ENCODE peak calls at places on chromosomes 2 and 18, in seven cellular contexts. G, R, Y, P, L, E and K are unnamed samples.

GRCh38 chr2:122815120-122815519 is 1059.7 kb downstream of the TSN start:
- DNase-seq in R (no peak), L (no peak), E (no peak), G (no peak), Y (no peak), P (no peak), K (no peak)

GRCh38 chr2:201151127-201152074 is 31.5 kb upstream of the CASP10 start:
- DNase-seq in G (peak; percentile 93), P (no peak), L (no peak), R (peak; percentile 83), Y (peak; percentile 92), E (no peak), K (no peak)

GRCh38 chr2:158580760-158581159 is 124.0 kb downstream of the PKP4 start:
- DNase-seq in L (no peak), E (peak; percentile 6), Y (no peak), R (no peak), G (no peak), P (no peak), K (no peak)

GRCh38 chr2:160747771-160748170 is 254.2 kb upstream of the RBMS1 start:
- DNase-seq in L (no peak), G (peak; percentile 62), E (no peak), P (no peak), Y (peak; percentile 90), R (peak; percentile 87), K (no peak)

GRCh38 chr2:8407332-8407731 is 274.5 kb upstream of the ID2 start:
- DNase-seq in E (no peak), P (no peak), R (no peak), Y (no peak), L (no peak), G (no peak), K (no peak)

GRCh38 chr2:3642521-3643215 is 15.3 kb upstream of the ALLC start:
- DNase-seq in P (no peak), L (no peak), E (no peak), R (no peak), Y (no peak), G (no peak), K (no peak)

GRCh38 chr18:6885992-6886823 is 156.7 kb downstream of the ARHGAP28 start:
- DNase-seq in G (peak; percentile 59), P (peak; percentile 83), E (peak; percentile 65), Y (peak; percentile 72), R (peak; percentile 83), L (peak; percentile 41), K (peak; percentile 67)

GRCh38 chr2:179790235-179790895 is 71.0 kb downstream of the ZNF385B start:
- DNase-seq in P (no peak), L (no peak), Y (no peak), E (no peak), G (no peak), R (peak; percentile 36), K (no peak)

GRCh38 chr18:71304856-71305255 is 1016.0 kb downstream of the SOCS6 start:
- DNase-seq in P (peak; percentile 14), L (no peak), G (no peak), Y (no peak), R (no peak), E (no peak), K (no peak)

GRCh38 chr2:62270728-62271127 is 74.8 kb downstream of the B3GNT2 start:
- DNase-seq in P (no peak), L (no peak), R (no peak), E (peak; percentile 49), Y (no peak), G (peak; percentile 11), K (no peak)

GRCh38 chr2:179272406-179273192 is 8.0 kb upstream of the SESTD1 start:
- DNase-seq in R (peak; percentile 65), P (peak; percentile 11), Y (peak; percentile 84), G (peak; percentile 73), E (no peak), L (no peak), K (no peak)

DNA sequence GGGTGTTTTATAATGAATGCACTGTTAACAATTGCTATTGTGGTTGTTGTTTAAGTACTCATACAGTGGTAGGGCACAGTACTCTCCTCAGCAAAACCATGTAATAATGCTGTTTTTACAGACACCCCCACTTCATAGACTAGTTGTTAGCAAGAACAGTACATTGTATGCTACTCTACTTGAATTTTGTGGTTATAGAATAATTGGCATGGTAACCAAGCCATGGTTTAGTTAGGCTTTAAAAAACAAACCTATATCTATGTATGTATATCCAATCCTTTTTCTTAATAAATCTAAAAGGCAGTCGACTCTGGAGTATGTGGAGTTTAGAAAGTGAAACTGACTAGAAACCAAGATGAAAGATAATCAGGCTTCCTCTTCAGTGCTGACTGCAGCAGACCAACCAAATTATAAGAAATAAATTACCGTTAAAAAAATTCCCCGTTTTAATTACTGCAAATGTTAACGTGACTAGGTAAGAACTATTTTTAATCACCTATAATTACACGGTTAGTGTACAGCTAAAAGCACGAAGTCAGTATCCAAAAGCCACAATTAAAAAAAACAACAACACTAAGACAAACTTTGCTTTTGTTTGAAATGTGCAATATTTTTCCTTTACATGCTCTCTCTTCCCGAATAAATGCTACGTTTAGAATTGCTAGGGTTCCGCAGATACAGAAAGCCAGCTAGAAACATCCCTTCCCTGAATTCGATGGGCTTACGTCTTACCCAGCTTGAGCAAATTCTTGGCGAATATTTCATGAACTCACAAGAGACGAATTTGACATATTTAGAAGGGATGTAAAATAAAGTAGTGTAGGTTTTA is 113.3 kb upstream of the SERTAD2 start:
- DNase-seq in L (peak; percentile 51), Y (peak; percentile 75), G (peak; percentile 53), P (peak; percentile 18), R (peak; percentile 13), E (peak; percentile 23), K (no peak)
- H3K4me2 ChIP-seq in L (peak overlapping the region; percentile 89), Y (peak overlapping the region; percentile 93), G (peak overlapping the region; percentile 98), P (peak overlapping the region; percentile 87), R (peak overlapping the region; percentile 67), E (peak overlapping the region; percentile 85), K (peak overlapping the region; percentile 71)

GRCh38 chr2:28643324-28643723 is 108.3 kb upstream of the PPP1CB start:
- DNase-seq in L (no peak), P (no peak), Y (no peak), R (peak; percentile 96), E (no peak), G (no peak), K (no peak)
- H3K4me2 ChIP-seq in L (no peak overlapping the region), P (peak overlapping the region; percentile 60), Y (peak overlapping the region; percentile 52), R (no peak overlapping the region), E (no peak overlapping the region), G (no peak overlapping the region), K (no peak overlapping the region)

GRCh38 chr18:22753130-22753831 is 179.8 kb upstream of the RBBP8 start:
- DNase-seq in E (no peak), P (no peak), Y (no peak), L (no peak), R (no peak), G (no peak), K (no peak)
- H3K4me2 ChIP-seq in E (no peak overlapping the region), P (no peak overlapping the region), Y (no peak overlapping the region), L (no peak overlapping the region), R (no peak overlapping the region), G (no peak overlapping the region), K (no peak overlapping the region)

GRCh38 chr2:217208867-217209266 is 349.0 kb upstream of the TNP1 start:
- DNase-seq in G (no peak), Y (no peak), R (no peak), L (no peak), P (no peak), E (no peak), K (no peak)
- H3K4me2 ChIP-seq in G (no peak overlapping the region), Y (no peak overlapping the region), R (no peak overlapping the region), L (no peak overlapping the region), P (no peak overlapping the region), E (no peak overlapping the region), K (no peak overlapping the region)

GRCh38 chr2:68385907-68386287 is 20.8 kb downstream of the PLEK start:
- DNase-seq in E (no peak), Y (no peak), P (no peak), R (no peak), G (no peak), L (no peak), K (no peak)
- H3K4me2 ChIP-seq in E (no peak overlapping the region), Y (no peak overlapping the region), P (no peak overlapping the region), R (no peak overlapping the region), G (no peak overlapping the region), L (peak overlapping the region; percentile 73), K (no peak overlapping the region)

GRCh38 chr2:127530245-127531132 is 4.2 kb upstream of the IWS1 start:
- DNase-seq in R (peak; percentile 92), E (no peak), G (no peak), P (no peak), Y (peak; percentile 31), L (no peak), K (no peak)
- H3K4me2 ChIP-seq in R (no peak overlapping the region), E (no peak overlapping the region), G (no peak overlapping the region), P (no peak overlapping the region), Y (no peak overlapping the region), L (no peak overlapping the region), K (no peak overlapping the region)

DNA sequence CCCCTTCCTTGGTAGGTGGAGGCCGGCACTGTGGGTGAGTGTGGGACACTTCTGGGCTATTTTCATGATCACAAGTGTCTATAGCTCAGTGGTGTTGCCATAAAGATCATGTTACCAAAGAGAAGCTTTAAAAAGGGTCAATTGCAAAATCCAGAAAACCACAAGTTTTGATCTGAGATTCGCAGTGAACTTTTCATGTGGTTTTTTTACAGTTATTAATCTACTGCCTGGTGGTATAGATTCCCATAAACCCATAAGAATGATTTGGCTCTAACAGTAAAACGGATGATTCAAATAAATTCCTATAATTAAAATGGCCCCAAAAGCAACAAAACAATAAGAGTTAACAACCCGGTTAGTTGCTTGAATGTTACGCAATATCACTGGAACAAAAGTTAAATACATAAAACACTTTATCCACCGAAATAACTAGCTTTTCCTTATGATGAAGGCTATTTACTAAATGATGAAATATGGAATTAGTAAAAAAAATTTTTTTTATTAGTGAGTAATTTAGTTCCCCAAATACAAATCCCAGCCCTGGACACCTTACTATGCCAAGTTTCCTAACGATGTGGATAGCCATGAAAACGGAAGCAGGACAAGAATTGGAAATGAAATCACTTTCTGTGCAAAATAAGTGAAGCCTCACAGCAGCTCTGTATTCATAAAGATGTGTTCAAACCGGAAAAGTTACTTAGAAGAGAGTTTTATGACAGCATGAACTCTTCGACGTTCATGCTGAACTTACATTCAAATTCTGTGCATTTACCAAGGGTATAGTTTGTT is 95.7 kb upstream of the THOC1 start:
- DNase-seq in G (peak; percentile 20), L (no peak), P (no peak), R (no peak), Y (peak; percentile 67), E (no peak), K (no peak)
- H3K4me2 ChIP-seq in G (no peak overlapping the region), L (no peak overlapping the region), P (no peak overlapping the region), R (no peak overlapping the region), Y (peak overlapping the region; percentile 63), E (no peak overlapping the region), K (no peak overlapping the region)

DNA sequence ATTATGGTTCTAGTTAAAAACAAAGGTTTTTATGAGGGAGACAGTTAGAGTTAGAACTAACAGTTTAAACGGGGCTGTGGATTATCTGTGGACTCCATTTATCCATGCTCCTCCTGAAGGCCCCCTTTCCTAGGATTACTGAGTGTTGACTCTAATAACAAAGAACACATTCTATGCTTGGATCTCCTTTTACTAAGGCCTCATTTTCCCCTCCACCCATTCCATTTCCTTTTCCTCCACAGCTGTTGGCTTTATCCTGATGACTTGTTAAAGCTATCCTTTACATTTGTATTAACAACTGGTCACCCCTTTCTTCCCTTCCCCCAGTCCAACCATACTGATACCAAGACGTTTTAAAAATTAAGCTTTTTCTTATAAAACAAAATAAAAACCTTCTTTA is 220.6 kb downstream of the SRBD1 start:
- DNase-seq in G (no peak), E (no peak), R (no peak), L (no peak), Y (no peak), P (peak; percentile 64), K (peak; percentile 9)
- H3K4me2 ChIP-seq in G (no peak overlapping the region), E (no peak overlapping the region), R (no peak overlapping the region), L (no peak overlapping the region), Y (no peak overlapping the region), P (peak overlapping the region; percentile 70), K (no peak overlapping the region)